ENCODE peak calls at places on chromosomes 1 and 21, in six cellular contexts. J is hippocampal formation; S is activated T-cell treated with anti-CD3 and anti-CD28 coated beads for 24 hours; G is activated effector memory CD4-positive, alpha-beta T cell treated with Interleukin-2 at 50 U/mL for 16 hours; N is neural crest cell; U is type B pancreatic cell. Q is an unnamed sample.

GRCh38 chr1:53543771-53544695 is 84.8 kb downstream of the DMRTB1 start:
- DNase-seq in S (no peak), U (no peak), N (no peak), G (no peak), J (no peak), Q (no peak)

GRCh38 chr1:38213720-38214367 is 167.3 kb upstream of the POU3F1 start:
- DNase-seq in G (no peak), S (no peak), J (no peak), U (no peak), N (no peak), Q (peak; percentile 58)

GRCh38 chr21:36816556-36817130 is 117.7 kb downstream of the SIM2 start:
- DNase-seq in J (no peak), G (no peak), S (no peak), N (no peak), U (no peak), Q (no peak)

GRCh38 chr1:174074757-174075156 is 52.6 kb upstream of the RC3H1 start:
- DNase-seq in S (no peak), J (peak; percentile 71), N (no peak), G (no peak), U (no peak), Q (peak; percentile 28)

GRCh38 chr1:13783551-13783950 is 83.6 kb downstream of the PRDM2 start:
- DNase-seq in J (no peak), S (no peak), G (no peak), U (no peak), N (no peak), Q (no peak)

GRCh38 chr1:23436520-23437354 is 12.2 kb upstream of the TCEA3 start:
- DNase-seq in G (no peak), U (no peak), S (no peak), N (no peak), J (no peak), Q (no peak)

GRCh38 chr1:8139941-8140340 is 113.8 kb upstream of the ERRFI1 start:
- DNase-seq in G (no peak), N (no peak), S (no peak), J (no peak), U (no peak), Q (no peak)

GRCh38 chr1:94433866-94434265 is 15.7 kb downstream of the ABCD3 start:
- DNase-seq in G (no peak), U (no peak), N (no peak), J (no peak), S (no peak), Q (no peak)

GRCh38 chr1:240618946-240619345 is 7.0 kb upstream of the GREM2 start:
- DNase-seq in N (no peak), S (no peak), G (no peak), U (no peak), J (no peak), Q (no peak)

GRCh38 chr21:35111531-35111930 is 62.4 kb upstream of the RUNX1 start:
- DNase-seq in U (no peak), N (no peak), S (no peak), J (no peak), G (no peak), Q (no peak)

GRCh38 chr21:41319273-41319672 is 2.7 kb downstream of the FAM3B start:
- DNase-seq in J (no peak), G (no peak), U (no peak), S (no peak), N (no peak), Q (no peak)

GRCh38 chr1:178577882-178578281 is 65.0 kb downstream of the TEX35 start:
- DNase-seq in G (no peak), S (no peak), N (no peak), J (no peak), U (no peak), Q (no peak)

GRCh38 chr1:43199093-43199726 is 27.1 kb downstream of the CFAP57 start:
- DNase-seq in S (no peak), G (no peak), N (no peak), U (no peak), J (no peak), Q (no peak)